ENCODE peak calls at places on chromosomes 1 and 21, in eight cellular contexts. Z is effector memory CD4-positive, alpha-beta T cell; G is kidney glomerular epithelial cell; E is DND-41; M is stimulated activated CD8-positive, alpha-beta memory T cell treated with anti-CD3 and anti-CD28 coated beads, Interleukin-4, amount 100 ng/mL, for 1 hour; H is RPMI8226; D is colonic mucosa; B is foreskin fibroblast. V is an unnamed sample.

GRCh38 chr1:47703981-47704596 is 266.2 kb downstream of the FOXD2 start:
- DNase-seq in Z (no peak), G (peak), E (no peak), M (no peak), H (no peak), D (no peak), B (peak), V (no peak)

GRCh38 chr1:202143011-202143767 is 1.3 kb downstream of the ARL8A start:
- DNase-seq in Z (no peak), G (no peak), E (no peak), M (no peak), H (peak), D (peak), B (peak), V (no peak)

GRCh38 chr1:3062616-3063378 is 6.2 kb upstream of the PRDM16 start:
- DNase-seq in Z (no peak), G (no peak), E (no peak), M (no peak), H (no peak), D (no peak), B (no peak), V (no peak)

GRCh38 chr1:29648026-29648425 is 411.7 kb downstream of the PTPRU start:
- DNase-seq in Z (no peak), G (no peak), E (no peak), M (no peak), H (no peak), D (peak), B (no peak), V (no peak)

GRCh38 chr1:88697503-88697902 is 13.4 kb downstream of the PKN2 start:
- DNase-seq in Z (no peak), G (no peak), E (no peak), M (no peak), H (no peak), D (no peak), B (peak), V (no peak)

GRCh38 chr1:229869225-229869624 is 197.8 kb upstream of the GALNT2 start:
- DNase-seq in Z (no peak), G (no peak), E (no peak), M (no peak), H (no peak), D (no peak), B (no peak), V (no peak)

GRCh38 chr21:42093991-42094417 is 22.9 kb downstream of the UMODL1 start:
- DNase-seq in Z (no peak), G (peak), E (no peak), M (no peak), H (no peak), D (no peak), B (peak), V (no peak)

GRCh38 chr1:59116920-59117542 is 179.9 kb upstream of the FGGY start:
- DNase-seq in Z (no peak), G (no peak), E (no peak), M (no peak), H (no peak), D (no peak), B (peak), V (no peak)

GRCh38 chr1:25873120-25873519 is 2.4 kb downstream of the PAQR7 start:
- DNase-seq in Z (no peak), G (peak), E (no peak), M (no peak), H (peak), D (no peak), B (peak), V (no peak)

GRCh38 chr1:231178970-231179369 is 17.1 kb downstream of the TRIM67 start:
- DNase-seq in Z (no peak), G (no peak), E (no peak), M (no peak), H (no peak), D (no peak), B (no peak), V (no peak)

V was measured in substantia nigra.